ENCODE peak calls at places on chromosomes 1 and 21, in four cellular contexts. C is NCI-H1105, N is AG04450, E is NCI-H510A. G is an unnamed sample.
A peak's percentile ranks its signal among the peaks of the same experiment; 100 is the strongest.

GRCh38 chr1:43796111-43796581 is 88.8 kb downstream of the ST3GAL3 start:
- DNase-seq in E (no peak), N (no peak), C (peak; percentile 33), G (no peak)

GRCh38 chr1:235632538-235633219 is 16.9 kb downstream of the GNG4 start:
- DNase-seq in N (no peak), C (no peak), E (no peak), G (no peak)

GRCh38 chr1:229554886-229555621 is 3.5 kb downstream of the ABCB10 start:
- DNase-seq in E (no peak), C (no peak), N (no peak), G (no peak)

GRCh38 chr1:24555591-24556413 is at the start of gene NCMAP:
- DNase-seq in N (no peak), E (peak; percentile 36), C (peak; percentile 28), G (no peak)

GRCh38 chr1:203464226-203464625 is 11.4 kb upstream of the PRELP start:
- DNase-seq in N (no peak), C (no peak), E (no peak), G (no peak)

GRCh38 chr1:59393211-59394180 is 96.6 kb downstream of the FGGY start:
- DNase-seq in C (peak; percentile 1), N (peak; percentile 76), E (peak; percentile 25), G (peak; percentile 78)

GRCh38 chr21:25465263-25465662 is 142.0 kb downstream of the MRPL39 start:
- DNase-seq in N (no peak), C (no peak), E (no peak), G (no peak)

GRCh38 chr1:233081686-233082085 is 131.3 kb downstream of the NTPCR start:
- DNase-seq in N (no peak), E (no peak), C (no peak), G (no peak)

GRCh38 chr1:41846595-41846994 is 72.1 kb downstream of the HIVEP3 start:
- DNase-seq in E (no peak), C (no peak), N (no peak), G (no peak)

GRCh38 chr1:22323141-22323845 is 128.4 kb upstream of the ZBTB40 start:
- DNase-seq in N (no peak), E (no peak), C (no peak), G (no peak)

GRCh38 chr1:212824201-212824600 is 23.2 kb downstream of the SPATA45 start:
- DNase-seq in C (no peak), E (no peak), N (no peak), G (no peak)

GRCh38 chr1:220818421-220819173 is 31.9 kb downstream of the MTARC1 start:
- DNase-seq in C (no peak), N (peak; percentile 96), E (no peak), G (no peak)

GRCh38 chr1:21251773-21252471 is 38.3 kb downstream of the ECE1 start:
- DNase-seq in C (no peak), N (peak; percentile 74), E (peak; percentile 53), G (no peak)

GRCh38 chr1:14553711-14554110 is 44.8 kb upstream of the KAZN start:
- DNase-seq in C (no peak), N (no peak), E (no peak), G (no peak)

GRCh38 chr1:113307771-113308451 is 82.4 kb upstream of the MAGI3 start:
- DNase-seq in N (no peak), E (no peak), C (no peak), G (no peak)

GRCh38 chr21:39976805-39977204 is 109.6 kb downstream of the PCP4 start:
- DNase-seq in E (no peak), C (no peak), N (no peak), G (no peak)

GRCh38 chr1:24203404-24203803 is 16.3 kb upstream of the IFNLR1 start:
- DNase-seq in E (no peak), N (no peak), C (no peak), G (no peak)

GRCh38 chr1:33222381-33222780 is 33.9 kb upstream of the ZNF362 start:
- DNase-seq in C (no peak), N (no peak), E (no peak), G (no peak)

GRCh38 chr1:47558601-47559593 is 121.1 kb downstream of the FOXD2 start:
- DNase-seq in C (peak; percentile 47), N (no peak), E (peak; percentile 41), G (no peak)

GRCh38 chr21:15249285-15249993 is 184.6 kb upstream of the NRIP1 start:
- DNase-seq in E (no peak), N (no peak), C (no peak), G (no peak)

GRCh38 chr21:44930543-44930981 is 9.3 kb upstream of the SLX9 start:
- DNase-seq in E (no peak), N (no peak), C (no peak), G (no peak)

GRCh38 chr21:43611598-43612369 is 47.5 kb downstream of the HSF2BP start:
- DNase-seq in C (no peak), N (peak; percentile 82), E (no peak), G (no peak)